ENCODE peak calls at places on chromosomes 4 and X, in eight cellular contexts. X, D, N, K, B, O, U and P are unnamed samples.
A peak's percentile ranks its signal among the peaks of the same experiment; 100 is the strongest.

GRCh38 chr4:119858176-119858575 is 208.5 kb downstream of the MAD2L1 start:
- DNase-seq in O (no peak), U (no peak), N (no peak), D (no peak), X (no peak), B (no peak), K (no peak), P (peak; percentile 22)

GRCh38 chrX:154123241-154124219 is 20.5 kb upstream of the OPN1LW start:
- DNase-seq in K (peak; percentile 71), D (no peak), O (no peak), U (no peak), B (peak; percentile 62), N (no peak), X (peak; percentile 59), P (no peak)

GRCh38 chrX:34884693-34885277 is 57.8 kb upstream of the FAM47B start:
- DNase-seq in X (no peak), U (no peak), N (no peak), K (no peak), O (peak; percentile 88), D (peak; percentile 46), B (no peak), P (peak; percentile 84)

GRCh38 chr4:109302366-109303140 is at the start of gene COL25A1:
- DNase-seq in U (no peak), B (peak; percentile 11), N (peak; percentile 43), D (no peak), K (peak; percentile 75), O (peak; percentile 26), X (peak; percentile 30), P (peak; percentile 14)

GRCh38 chr4:120589787-120590186 is 332.7 kb downstream of the PRDM5 start:
- DNase-seq in B (no peak), D (no peak), K (no peak), X (no peak), N (no peak), O (no peak), U (no peak), P (no peak)

GRCh38 chr4:39840027-39840426 is 137.7 kb downstream of the PDS5A start:
- DNase-seq in X (no peak), O (no peak), N (no peak), D (no peak), K (no peak), U (no peak), B (no peak), P (no peak)

GRCh38 chr4:111464251-111465045 is 680.8 kb upstream of the FAM241A start:
- DNase-seq in N (no peak), B (no peak), D (no peak), X (no peak), U (peak; percentile 23), K (no peak), O (peak; percentile 33), P (peak; percentile 16)

GRCh38 chr4:89737888-89738287 is 99.1 kb downstream of the SNCA start:
- DNase-seq in B (no peak), D (no peak), X (no peak), K (no peak), O (peak; percentile 53), U (peak; percentile 34), N (no peak), P (peak; percentile 12)

GRCh38 chrX:69145714-69146113 is 19.5 kb downstream of the PJA1 start:
- DNase-seq in B (no peak), U (no peak), N (peak; percentile 3), X (no peak), K (no peak), O (no peak), D (no peak), P (no peak)

GRCh38 chrX:14032383-14032782 is 2.7 kb upstream of the GEMIN8 start:
- DNase-seq in X (peak; percentile 76), N (peak; percentile 53), B (peak; percentile 52), D (peak; percentile 6), O (peak; percentile 62), K (no peak), U (no peak), P (peak; percentile 84)

GRCh38 chr4:61540944-61541343 is 340.8 kb downstream of the ADGRL3 start:
- DNase-seq in D (no peak), N (no peak), B (peak; percentile 80), K (no peak), X (peak; percentile 84), O (no peak), U (no peak), P (no peak)

GRCh38 chrX:119852410-119853353 is at the start of gene UPF3B:
- DNase-seq in K (peak; percentile 97), N (peak; percentile 94), B (peak; percentile 97), X (peak; percentile 94), O (peak; percentile 98), U (peak; percentile 94), D (peak; percentile 96), P (peak; percentile 97)

GRCh38 chrX:119853449-119853848 is 686 bp upstream of the UPF3B start:
- DNase-seq in O (no peak), B (peak; percentile 12), D (no peak), X (peak; percentile 27), U (no peak), K (no peak), N (no peak), P (no peak)
- H3K4me3 ChIP-seq in O (peak overlapping the region; percentile 48), B (peak overlapping the region; percentile 25), D (peak overlapping the region; percentile 43), X (no peak overlapping the region), U (peak overlapping the region; percentile 3), K (peak overlapping the region; percentile 72), N (peak overlapping the region; percentile 73), P (peak overlapping the region; percentile 61)

GRCh38 chr4:11632015-11632414 is 203.3 kb upstream of the HS3ST1 start:
- DNase-seq in X (no peak), O (no peak), N (no peak), K (no peak), B (no peak), U (no peak), D (no peak), P (no peak)

GRCh38 chr4:11632488-11632887 is 203.8 kb upstream of the HS3ST1 start:
- DNase-seq in U (no peak), D (no peak), N (no peak), B (no peak), K (no peak), O (no peak), X (no peak), P (peak; percentile 28)

GRCh38 chr4:11634283-11634682 is 205.6 kb upstream of the HS3ST1 start:
- DNase-seq in X (peak; percentile 63), D (no peak), K (no peak), B (peak; percentile 68), U (no peak), N (no peak), O (no peak), P (no peak)

GRCh38 chr4:11633435-11633834 is 204.7 kb upstream of the HS3ST1 start:
- DNase-seq in O (no peak), N (no peak), D (no peak), K (no peak), U (no peak), B (no peak), X (no peak), P (no peak)

GRCh38 chr4:11635336-11635735 is 206.6 kb upstream of the HS3ST1 start:
- DNase-seq in B (no peak), D (peak; percentile 61), X (no peak), U (peak; percentile 16), O (peak; percentile 41), K (no peak), N (no peak), P (peak; percentile 70)
- TF ChIP-seq CTCF in B (no peak), D (no peak), X (no peak), U (no peak), O (no peak), K (no peak), N (no peak), P (no peak)

DNA sequence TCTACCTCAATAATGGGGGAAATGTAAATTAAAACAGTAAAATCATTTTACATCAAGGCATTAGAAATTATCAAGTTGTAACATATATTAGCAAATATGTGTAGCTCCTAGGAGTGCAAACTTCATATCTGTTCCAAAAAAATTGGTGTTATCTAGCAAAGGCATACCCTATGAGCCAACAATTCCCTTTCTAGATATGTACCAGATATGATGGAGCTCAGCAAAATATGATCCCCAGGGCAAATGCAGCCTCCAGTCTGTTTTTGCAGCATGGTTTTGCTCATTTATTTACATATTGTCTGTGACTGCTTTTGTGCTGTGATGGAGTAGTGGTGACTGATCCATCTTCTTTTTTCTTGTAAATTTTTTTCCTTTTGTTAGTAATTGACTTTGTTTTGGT is 41.0 kb downstream of the CEP135 start:
- DNase-seq in U (no peak), B (no peak), D (no peak), K (no peak), X (no peak), O (no peak), N (no peak), P (no peak)
- H3K4me3 ChIP-seq in U (no peak overlapping the region), B (no peak overlapping the region), D (no peak overlapping the region), K (no peak overlapping the region), X (no peak overlapping the region), O (no peak overlapping the region), N (no peak overlapping the region), P (no peak overlapping the region)

GRCh38 chrX:30652527-30653414 is 452 bp upstream of the GK start:
- DNase-seq in O (peak; percentile 94), X (peak; percentile 95), D (peak; percentile 77), B (peak; percentile 95), N (peak; percentile 91), U (peak; percentile 61), K (peak; percentile 97), P (peak; percentile 90)

GRCh38 chrX:30657542-30658238 is 4.5 kb downstream of the GK start:
- DNase-seq in K (no peak), B (no peak), D (no peak), O (peak; percentile 47), N (no peak), U (no peak), X (no peak), P (peak; percentile 63)

GRCh38 chrX:30649859-30650258 is 3.4 kb upstream of the GK start:
- DNase-seq in X (no peak), U (no peak), D (no peak), N (no peak), O (peak; percentile 63), B (no peak), K (no peak), P (no peak)

GRCh38 chrX:30654989-30655607 is 1.9 kb downstream of the GK start:
- DNase-seq in O (peak; percentile 58), U (no peak), B (no peak), D (no peak), X (no peak), N (no peak), K (no peak), P (peak; percentile 13)

GRCh38 chrX:30653415-30654131 is at the start of gene GK:
- DNase-seq in O (peak; percentile 23), K (no peak), U (no peak), N (no peak), X (no peak), D (no peak), B (peak; percentile 19), P (peak; percentile 5)
- TF ChIP-seq CTCF in O (no peak), K (no peak), U (no peak), N (no peak), X (no peak), D (no peak), B (no peak), P (no peak)